ENCODE peak calls at places on chromosomes 13 and 19, in four cellular contexts. A is stimulated activated CD8-positive, alpha-beta memory T cell treated with anti-CD3 and anti-CD28 coated beads, Interleukin-7, amount 100 ng/mL, for 1 hour; D is fibroblast of mammary gland; G is stimulated activated CD4-positive, alpha-beta T cell treated with anti-CD3 and anti-CD28 coated beads, Interleukin-1b, Interleukin-23, amount 100 ng/mL, for 24 hours. L is an unnamed sample.

GRCh38 chr19:1941146-1942077 is at the start of gene CSNK1G2:
- DNase-seq in A (no peak), G (no peak), D (no peak), L (no peak)

GRCh38 chr19:42280761-42281174 is 11.7 kb downstream of the CIC start:
- DNase-seq in D (peak; percentile 47), G (no peak), A (peak; percentile 31), L (no peak)

GRCh38 chr13:30806784-30807183 is 71.4 kb downstream of the ALOX5AP start:
- DNase-seq in D (peak; percentile 86), G (no peak), A (no peak), L (no peak)

GRCh38 chr19:5057860-5058259 is 88.9 kb downstream of the KDM4B start:
- DNase-seq in D (peak; percentile 26), G (no peak), A (no peak), L (no peak)

GRCh38 chr13:55761986-55762385 is 1378.7 kb upstream of the PRR20A start:
- DNase-seq in D (no peak), G (no peak), A (no peak), L (no peak)

GRCh38 chr19:17677002-17677401 is 11.2 kb downstream of the UNC13A start:
- DNase-seq in D (no peak), A (no peak), G (no peak), L (no peak)

GRCh38 chr19:7333198-7334118 is 15.3 kb upstream of the ARHGEF18 start:
- DNase-seq in A (no peak), G (no peak), D (peak; percentile 12), L (no peak)

GRCh38 chr13:113639661-113640262 is 18.2 kb downstream of the ATP4B start:
- DNase-seq in A (no peak), D (no peak), G (no peak), L (no peak)

GRCh38 chr19:45076851-45077730 is 813 bp upstream of the ZNF296 start:
- DNase-seq in A (no peak), G (no peak), D (no peak), L (no peak)

GRCh38 chr19:49126575-49126974 is 7.2 kb downstream of the PPFIA3 start:
- DNase-seq in G (no peak), A (no peak), D (no peak), L (no peak)

GRCh38 chr13:112248406-112248760 is 127.8 kb upstream of the SPACA7 start:
- DNase-seq in A (no peak), D (no peak), G (no peak), L (no peak)

GRCh38 chr19:13002970-13003540 is 7.8 kb downstream of the NFIX start:
- DNase-seq in D (no peak), G (no peak), A (no peak), L (no peak)

GRCh38 chr19:35314858-35315470 is 14.0 kb upstream of the CD22 start:
- DNase-seq in G (no peak), D (no peak), A (no peak), L (no peak)

GRCh38 chr19:41302624-41303351 is 7.2 kb upstream of the CCDC97 start:
- DNase-seq in D (no peak), G (peak; percentile 60), A (no peak), L (peak; percentile 33)

GRCh38 chr19:23957660-23958281 is 43.1 kb downstream of the ZNF726 start:
- DNase-seq in D (peak; percentile 92), A (no peak), G (no peak), L (no peak)

GRCh38 chr19:17242431-17243208 is 3.1 kb downstream of the NR2F6 start:
- DNase-seq in D (no peak), A (no peak), G (no peak), L (no peak)

GRCh38 chr13:33265133-33265532 is 20.4 kb downstream of the STARD13 start:
- DNase-seq in D (no peak), A (no peak), G (no peak), L (no peak)

L was measured in GM18507.